ENCODE peak calls at places on chromosomes 11 and 22, in seven cellular contexts. One of them, this sample, is unnamed.

GRCh38 chr22:50621948-50622722 is 5.8 kb downstream of the ARSA start:
- DNase-seq in WERI-Rb-1: no peak
- DNase-seq in activated CD4-positive, alpha-beta T cell treated with anti-CD3 and anti-CD28 coated beads for 4 hours: no peak
- DNase-seq in GM13977: no peak
- DNase-seq in AG10803: no peak
- DNase-seq in stimulated activated CD4-positive, alpha-beta T cell treated with anti-CD3 and anti-CD28 coated beads, Interleukin-12 subunit alpha, Interleukin-12 subunit beta, amount 100 ng/mL, for 48 hours: no peak
- DNase-seq in retina: no peak
- DNase-seq in this sample: no peak

GRCh38 chr11:36002796-36003195 is 58.9 kb downstream of the LDLRAD3 start:
- DNase-seq in WERI-Rb-1: no peak
- DNase-seq in activated CD4-positive, alpha-beta T cell treated with anti-CD3 and anti-CD28 coated beads for 4 hours: no peak
- DNase-seq in GM13977: no peak
- DNase-seq in AG10803: no peak
- DNase-seq in stimulated activated CD4-positive, alpha-beta T cell treated with anti-CD3 and anti-CD28 coated beads, Interleukin-12 subunit alpha, Interleukin-12 subunit beta, amount 100 ng/mL, for 48 hours: no peak
- DNase-seq in retina: no peak
- DNase-seq in this sample: no peak

GRCh38 chr22:43639228-43639948 is 172.7 kb downstream of the EFCAB6 start:
- DNase-seq in WERI-Rb-1: no peak
- DNase-seq in activated CD4-positive, alpha-beta T cell treated with anti-CD3 and anti-CD28 coated beads for 4 hours: no peak
- DNase-seq in GM13977: no peak
- DNase-seq in AG10803: no peak
- DNase-seq in stimulated activated CD4-positive, alpha-beta T cell treated with anti-CD3 and anti-CD28 coated beads, Interleukin-12 subunit alpha, Interleukin-12 subunit beta, amount 100 ng/mL, for 48 hours: no peak
- DNase-seq in retina: no peak
- DNase-seq in this sample: no peak

GRCh38 chr11:69984457-69985261 is 93.5 kb upstream of the ANO1 start:
- DNase-seq in WERI-Rb-1: no peak
- DNase-seq in activated CD4-positive, alpha-beta T cell treated with anti-CD3 and anti-CD28 coated beads for 4 hours: no peak
- DNase-seq in GM13977: no peak
- DNase-seq in AG10803: no peak
- DNase-seq in stimulated activated CD4-positive, alpha-beta T cell treated with anti-CD3 and anti-CD28 coated beads, Interleukin-12 subunit alpha, Interleukin-12 subunit beta, amount 100 ng/mL, for 48 hours: no peak
- DNase-seq in retina: peak; percentile 43
- DNase-seq in this sample: no peak

GRCh38 chr22:25062378-25063095 is 110.0 kb downstream of the KIAA1671 start:
- DNase-seq in WERI-Rb-1: no peak
- DNase-seq in activated CD4-positive, alpha-beta T cell treated with anti-CD3 and anti-CD28 coated beads for 4 hours: peak; percentile 66
- DNase-seq in GM13977: no peak
- DNase-seq in AG10803: no peak
- DNase-seq in stimulated activated CD4-positive, alpha-beta T cell treated with anti-CD3 and anti-CD28 coated beads, Interleukin-12 subunit alpha, Interleukin-12 subunit beta, amount 100 ng/mL, for 48 hours: no peak
- DNase-seq in retina: no peak
- DNase-seq in this sample: no peak

GRCh38 chr22:48948575-48949170 is 879.0 kb downstream of the BRD1 start:
- DNase-seq in WERI-Rb-1: no peak
- DNase-seq in activated CD4-positive, alpha-beta T cell treated with anti-CD3 and anti-CD28 coated beads for 4 hours: no peak
- DNase-seq in GM13977: no peak
- DNase-seq in AG10803: no peak
- DNase-seq in stimulated activated CD4-positive, alpha-beta T cell treated with anti-CD3 and anti-CD28 coated beads, Interleukin-12 subunit alpha, Interleukin-12 subunit beta, amount 100 ng/mL, for 48 hours: no peak
- DNase-seq in retina: no peak
- DNase-seq in this sample: no peak

GRCh38 chr11:131754671-131755070 is 384.3 kb downstream of the NTM start:
- DNase-seq in WERI-Rb-1: no peak
- DNase-seq in activated CD4-positive, alpha-beta T cell treated with anti-CD3 and anti-CD28 coated beads for 4 hours: no peak
- DNase-seq in GM13977: no peak
- DNase-seq in AG10803: no peak
- DNase-seq in stimulated activated CD4-positive, alpha-beta T cell treated with anti-CD3 and anti-CD28 coated beads, Interleukin-12 subunit alpha, Interleukin-12 subunit beta, amount 100 ng/mL, for 48 hours: no peak
- DNase-seq in retina: no peak
- DNase-seq in this sample: no peak

GRCh38 chr11:72625746-72626636 is 48.2 kb downstream of the PDE2A start:
- DNase-seq in WERI-Rb-1: no peak
- DNase-seq in activated CD4-positive, alpha-beta T cell treated with anti-CD3 and anti-CD28 coated beads for 4 hours: no peak
- DNase-seq in GM13977: no peak
- DNase-seq in AG10803: peak; percentile 9
- DNase-seq in stimulated activated CD4-positive, alpha-beta T cell treated with anti-CD3 and anti-CD28 coated beads, Interleukin-12 subunit alpha, Interleukin-12 subunit beta, amount 100 ng/mL, for 48 hours: no peak
- DNase-seq in retina: peak; percentile 38
- DNase-seq in this sample: no peak

GRCh38 chr11:36349345-36350136 is 53.5 kb downstream of the PRR5L start:
- DNase-seq in WERI-Rb-1: peak; percentile 42
- DNase-seq in activated CD4-positive, alpha-beta T cell treated with anti-CD3 and anti-CD28 coated beads for 4 hours: no peak
- DNase-seq in GM13977: no peak
- DNase-seq in AG10803: no peak
- DNase-seq in stimulated activated CD4-positive, alpha-beta T cell treated with anti-CD3 and anti-CD28 coated beads, Interleukin-12 subunit alpha, Interleukin-12 subunit beta, amount 100 ng/mL, for 48 hours: no peak
- DNase-seq in retina: peak; percentile 38
- DNase-seq in this sample: no peak

GRCh38 chr22:25110846-25111578 is 88.6 kb upstream of the CRYBB3 start:
- DNase-seq in WERI-Rb-1: peak; percentile 76
- DNase-seq in activated CD4-positive, alpha-beta T cell treated with anti-CD3 and anti-CD28 coated beads for 4 hours: peak; percentile 39
- DNase-seq in GM13977: peak; percentile 74
- DNase-seq in AG10803: peak; percentile 65
- DNase-seq in stimulated activated CD4-positive, alpha-beta T cell treated with anti-CD3 and anti-CD28 coated beads, Interleukin-12 subunit alpha, Interleukin-12 subunit beta, amount 100 ng/mL, for 48 hours: peak; percentile 23
- DNase-seq in retina: peak; percentile 92
- DNase-seq in this sample: peak; percentile 81

GRCh38 chr22:17754233-17754925 is 19.9 kb downstream of the BID start:
- DNase-seq in WERI-Rb-1: no peak
- DNase-seq in activated CD4-positive, alpha-beta T cell treated with anti-CD3 and anti-CD28 coated beads for 4 hours: no peak
- DNase-seq in GM13977: no peak
- DNase-seq in AG10803: no peak
- DNase-seq in stimulated activated CD4-positive, alpha-beta T cell treated with anti-CD3 and anti-CD28 coated beads, Interleukin-12 subunit alpha, Interleukin-12 subunit beta, amount 100 ng/mL, for 48 hours: peak; percentile 23
- DNase-seq in retina: no peak
- DNase-seq in this sample: no peak

GRCh38 chr11:121482231-121483129 is 29.7 kb upstream of the SORL1-AS1 start:
- DNase-seq in WERI-Rb-1: no peak
- DNase-seq in activated CD4-positive, alpha-beta T cell treated with anti-CD3 and anti-CD28 coated beads for 4 hours: peak; percentile 60
- DNase-seq in GM13977: peak; percentile 45
- DNase-seq in AG10803: no peak
- DNase-seq in stimulated activated CD4-positive, alpha-beta T cell treated with anti-CD3 and anti-CD28 coated beads, Interleukin-12 subunit alpha, Interleukin-12 subunit beta, amount 100 ng/mL, for 48 hours: no peak
- DNase-seq in retina: no peak
- DNase-seq in this sample: no peak

GRCh38 chr22:19823191-19823590 is 31.5 kb downstream of the GNB1L start:
- DNase-seq in WERI-Rb-1: no peak
- DNase-seq in activated CD4-positive, alpha-beta T cell treated with anti-CD3 and anti-CD28 coated beads for 4 hours: no peak
- DNase-seq in GM13977: no peak
- DNase-seq in AG10803: no peak
- DNase-seq in stimulated activated CD4-positive, alpha-beta T cell treated with anti-CD3 and anti-CD28 coated beads, Interleukin-12 subunit alpha, Interleukin-12 subunit beta, amount 100 ng/mL, for 48 hours: no peak
- DNase-seq in retina: no peak
- DNase-seq in this sample: no peak

GRCh38 chr11:76288166-76288978 is 82.1 kb upstream of the WNT11 start:
- DNase-seq in WERI-Rb-1: no peak
- DNase-seq in activated CD4-positive, alpha-beta T cell treated with anti-CD3 and anti-CD28 coated beads for 4 hours: peak; percentile 3
- DNase-seq in GM13977: no peak
- DNase-seq in AG10803: no peak
- DNase-seq in stimulated activated CD4-positive, alpha-beta T cell treated with anti-CD3 and anti-CD28 coated beads, Interleukin-12 subunit alpha, Interleukin-12 subunit beta, amount 100 ng/mL, for 48 hours: no peak
- DNase-seq in retina: no peak
- DNase-seq in this sample: no peak

GRCh38 chr22:47035443-47035881 is 273.0 kb downstream of the TBC1D22A start:
- DNase-seq in WERI-Rb-1: no peak
- DNase-seq in activated CD4-positive, alpha-beta T cell treated with anti-CD3 and anti-CD28 coated beads for 4 hours: no peak
- DNase-seq in GM13977: no peak
- DNase-seq in AG10803: peak; percentile 32
- DNase-seq in stimulated activated CD4-positive, alpha-beta T cell treated with anti-CD3 and anti-CD28 coated beads, Interleukin-12 subunit alpha, Interleukin-12 subunit beta, amount 100 ng/mL, for 48 hours: no peak
- DNase-seq in retina: no peak
- DNase-seq in this sample: no peak

GRCh38 chr11:90330632-90331031 is 107.8 kb upstream of the CHORDC1 start:
- DNase-seq in WERI-Rb-1: no peak
- DNase-seq in activated CD4-positive, alpha-beta T cell treated with anti-CD3 and anti-CD28 coated beads for 4 hours: no peak
- DNase-seq in GM13977: no peak
- DNase-seq in AG10803: no peak
- DNase-seq in stimulated activated CD4-positive, alpha-beta T cell treated with anti-CD3 and anti-CD28 coated beads, Interleukin-12 subunit alpha, Interleukin-12 subunit beta, amount 100 ng/mL, for 48 hours: no peak
- DNase-seq in retina: no peak
- DNase-seq in this sample: no peak

GRCh38 chr11:78548911-78549572 is 25.6 kb downstream of the NARS2 start:
- DNase-seq in WERI-Rb-1: no peak
- DNase-seq in activated CD4-positive, alpha-beta T cell treated with anti-CD3 and anti-CD28 coated beads for 4 hours: no peak
- DNase-seq in GM13977: no peak
- DNase-seq in AG10803: no peak
- DNase-seq in stimulated activated CD4-positive, alpha-beta T cell treated with anti-CD3 and anti-CD28 coated beads, Interleukin-12 subunit alpha, Interleukin-12 subunit beta, amount 100 ng/mL, for 48 hours: no peak
- DNase-seq in retina: no peak
- DNase-seq in this sample: no peak

GRCh38 chr11:122951231-122951630 is 30.4 kb downstream of the BSX start:
- DNase-seq in WERI-Rb-1: peak; percentile 33
- DNase-seq in activated CD4-positive, alpha-beta T cell treated with anti-CD3 and anti-CD28 coated beads for 4 hours: no peak
- DNase-seq in GM13977: no peak
- DNase-seq in AG10803: no peak
- DNase-seq in stimulated activated CD4-positive, alpha-beta T cell treated with anti-CD3 and anti-CD28 coated beads, Interleukin-12 subunit alpha, Interleukin-12 subunit beta, amount 100 ng/mL, for 48 hours: no peak
- DNase-seq in retina: peak; percentile 48
- DNase-seq in this sample: no peak

GRCh38 chr22:23386822-23387580 is 193.1 kb downstream of the IGLL1 start:
- DNase-seq in WERI-Rb-1: no peak
- DNase-seq in activated CD4-positive, alpha-beta T cell treated with anti-CD3 and anti-CD28 coated beads for 4 hours: no peak
- DNase-seq in GM13977: no peak
- DNase-seq in AG10803: no peak
- DNase-seq in stimulated activated CD4-positive, alpha-beta T cell treated with anti-CD3 and anti-CD28 coated beads, Interleukin-12 subunit alpha, Interleukin-12 subunit beta, amount 100 ng/mL, for 48 hours: no peak
- DNase-seq in retina: no peak
- DNase-seq in this sample: no peak

GRCh38 chr11:1913271-1914060 is 6.0 kb upstream of the TNNT3 start:
- DNase-seq in WERI-Rb-1: no peak
- DNase-seq in activated CD4-positive, alpha-beta T cell treated with anti-CD3 and anti-CD28 coated beads for 4 hours: no peak
- DNase-seq in GM13977: peak; percentile 11
- DNase-seq in AG10803: no peak
- DNase-seq in stimulated activated CD4-positive, alpha-beta T cell treated with anti-CD3 and anti-CD28 coated beads, Interleukin-12 subunit alpha, Interleukin-12 subunit beta, amount 100 ng/mL, for 48 hours: no peak
- DNase-seq in retina: no peak
- DNase-seq in this sample: no peak

GRCh38 chr11:91299980-91300379 is 924.6 kb upstream of the FAT3 start:
- DNase-seq in WERI-Rb-1: no peak
- DNase-seq in activated CD4-positive, alpha-beta T cell treated with anti-CD3 and anti-CD28 coated beads for 4 hours: no peak
- DNase-seq in GM13977: peak; percentile 11
- DNase-seq in AG10803: no peak
- DNase-seq in stimulated activated CD4-positive, alpha-beta T cell treated with anti-CD3 and anti-CD28 coated beads, Interleukin-12 subunit alpha, Interleukin-12 subunit beta, amount 100 ng/mL, for 48 hours: no peak
- DNase-seq in retina: no peak
- DNase-seq in this sample: no peak

GRCh38 chr11:38153985-38154384 is 1555.9 kb upstream of the RAG2 start:
- DNase-seq in WERI-Rb-1: no peak
- DNase-seq in activated CD4-positive, alpha-beta T cell treated with anti-CD3 and anti-CD28 coated beads for 4 hours: no peak
- DNase-seq in GM13977: no peak
- DNase-seq in AG10803: no peak
- DNase-seq in stimulated activated CD4-positive, alpha-beta T cell treated with anti-CD3 and anti-CD28 coated beads, Interleukin-12 subunit alpha, Interleukin-12 subunit beta, amount 100 ng/mL, for 48 hours: no peak
- DNase-seq in retina: no peak
- DNase-seq in this sample: no peak

GRCh38 chr11:75375626-75376025 is 23.7 kb upstream of the RPS3 start:
- DNase-seq in WERI-Rb-1: no peak
- DNase-seq in activated CD4-positive, alpha-beta T cell treated with anti-CD3 and anti-CD28 coated beads for 4 hours: no peak
- DNase-seq in GM13977: no peak
- DNase-seq in AG10803: no peak
- DNase-seq in stimulated activated CD4-positive, alpha-beta T cell treated with anti-CD3 and anti-CD28 coated beads, Interleukin-12 subunit alpha, Interleukin-12 subunit beta, amount 100 ng/mL, for 48 hours: no peak
- DNase-seq in retina: no peak
- DNase-seq in this sample: no peak

GRCh38 chr11:16800382-16800781 is 61.9 kb downstream of the C11orf58 start:
- DNase-seq in WERI-Rb-1: no peak
- DNase-seq in activated CD4-positive, alpha-beta T cell treated with anti-CD3 and anti-CD28 coated beads for 4 hours: no peak
- DNase-seq in GM13977: no peak
- DNase-seq in AG10803: no peak
- DNase-seq in stimulated activated CD4-positive, alpha-beta T cell treated with anti-CD3 and anti-CD28 coated beads, Interleukin-12 subunit alpha, Interleukin-12 subunit beta, amount 100 ng/mL, for 48 hours: no peak
- DNase-seq in retina: no peak
- DNase-seq in this sample: no peak

GRCh38 chr11:3122775-3123201 is 42.3 kb downstream of the OSBPL5 start:
- DNase-seq in WERI-Rb-1: no peak
- DNase-seq in activated CD4-positive, alpha-beta T cell treated with anti-CD3 and anti-CD28 coated beads for 4 hours: no peak
- DNase-seq in GM13977: no peak
- DNase-seq in AG10803: no peak
- DNase-seq in stimulated activated CD4-positive, alpha-beta T cell treated with anti-CD3 and anti-CD28 coated beads, Interleukin-12 subunit alpha, Interleukin-12 subunit beta, amount 100 ng/mL, for 48 hours: no peak
- DNase-seq in retina: no peak
- DNase-seq in this sample: no peak

GRCh38 chr22:27032121-27032761 is 374.9 kb downstream of the MIAT start:
- DNase-seq in WERI-Rb-1: peak; percentile 35
- DNase-seq in activated CD4-positive, alpha-beta T cell treated with anti-CD3 and anti-CD28 coated beads for 4 hours: no peak
- DNase-seq in GM13977: no peak
- DNase-seq in AG10803: no peak
- DNase-seq in stimulated activated CD4-positive, alpha-beta T cell treated with anti-CD3 and anti-CD28 coated beads, Interleukin-12 subunit alpha, Interleukin-12 subunit beta, amount 100 ng/mL, for 48 hours: no peak
- DNase-seq in retina: peak; percentile 77
- DNase-seq in this sample: peak; percentile 33